ENCODE peak calls at places on chromosomes 4 and X, in nine cellular contexts. B is HEK293T; M is naive B cell; O is naive thymus-derived CD4-positive, alpha-beta T cell; S is AG10803; V is activated naive CD4-positive, alpha-beta T cell treated with anti-CD3 and anti-CD28 coated beads, Interleukin-2, amount 10 ng/mL, durations not matched to agents 7 days and 5 days; K is RWPE1; H is NCI-H748 treated with DMSO at 0.1 percent for 48 hours; A is activated T-cell treated with anti-CD3 and anti-CD28 coated beads, Interleukin-2, amount 50 U/mL, for 24 hours. F is an unnamed sample.

GRCh38 chr4:89469930-89470375 is 162.4 kb upstream of the GPRIN3 start:
- DNase-seq in B (no peak), M (no peak), O (peak), S (peak), V (peak), K (peak), H (no peak), A (no peak), F (no peak)

GRCh38 chr4:38654273-38654672 is 9.7 kb upstream of the KLF3 start:
- DNase-seq in B (no peak), M (peak), O (peak), S (no peak), V (peak), K (no peak), H (no peak), A (no peak), F (no peak)

GRCh38 chr4:53937918-53938317 is 126.5 kb downstream of the CHIC2 start:
- DNase-seq in B (no peak), M (no peak), O (no peak), S (peak), V (no peak), K (no peak), H (no peak), A (no peak), F (no peak)

GRCh38 chr4:25085621-25086020 is 54.9 kb upstream of the LGI2 start:
- DNase-seq in B (no peak), M (no peak), O (no peak), S (no peak), V (no peak), K (no peak), H (no peak), A (no peak), F (no peak)

GRCh38 chr4:156598138-156598681 is 373.4 kb downstream of the PDGFC start:
- DNase-seq in B (no peak), M (no peak), O (no peak), S (no peak), V (no peak), K (no peak), H (peak), A (no peak), F (peak)

GRCh38 chr4:110196871-110197420 is 1.5 kb downstream of the ELOVL6 start:
- DNase-seq in B (peak), M (peak), O (peak), S (peak), V (peak), K (peak), H (no peak), A (peak), F (peak)

GRCh38 chr4:1487106-1487505 is 80.9 kb upstream of the NKX1-1 start:
- DNase-seq in B (no peak), M (no peak), O (no peak), S (no peak), V (no peak), K (no peak), H (no peak), A (no peak), F (no peak)

GRCh38 chrX:134542485-134542884 is 82.5 kb downstream of the HPRT1 start:
- DNase-seq in B (no peak), M (no peak), O (no peak), S (peak), V (no peak), K (peak), H (no peak), A (no peak), F (peak)

GRCh38 chr4:150297861-150298474 is 219.7 kb downstream of the DCLK2 start:
- DNase-seq in B (no peak), M (no peak), O (no peak), S (peak), V (peak), K (no peak), H (no peak), A (no peak), F (peak)

GRCh38 chr4:6917445-6918241 is 8.0 kb downstream of the TBC1D14 start:
- DNase-seq in B (peak), M (peak), O (peak), S (no peak), V (peak), K (no peak), H (peak), A (peak), F (peak)

GRCh38 chrX:110138557-110138956 is 135.6 kb downstream of the TMEM164 start:
- DNase-seq in B (no peak), M (no peak), O (no peak), S (no peak), V (no peak), K (no peak), H (no peak), A (no peak), F (no peak)

GRCh38 chr4:145315828-145316227 is 135.4 kb upstream of the OTUD4 start:
- DNase-seq in B (no peak), M (no peak), O (no peak), S (peak), V (no peak), K (no peak), H (no peak), A (no peak), F (no peak)

GRCh38 chr4:19382993-19383392 is 868.7 kb upstream of the SLIT2 start:
- DNase-seq in B (no peak), M (no peak), O (no peak), S (peak), V (no peak), K (no peak), H (no peak), A (no peak), F (no peak)

GRCh38 chrX:34300871-34301270 is 168.8 kb upstream of the FAM47A start:
- DNase-seq in B (peak), M (peak), O (no peak), S (peak), V (peak), K (peak), H (peak), A (no peak), F (peak)

F was measured in NCI-H345.